ENCODE peak calls at places on chromosomes 13 and 19, in four cellular contexts. M is WTC11, E is HepG2, Z is K562. J is an unnamed sample.

GRCh38 chr19:1237027-1237659 is 662 bp downstream of the CBARP start:
- DNase-seq in M (peak; percentile 36), E (no peak), Z (peak; percentile 52), J (no peak)

GRCh38 chr13:31201341-31202024 is 1.7 kb downstream of the B3GLCT start:
- DNase-seq in M (no peak), E (no peak), Z (no peak), J (no peak)

GRCh38 chr13:74101436-74101835 is 32.8 kb downstream of the KLF12 start:
- DNase-seq in M (no peak), E (no peak), Z (no peak), J (no peak)

GRCh38 chr19:1384478-1385110 is 887 bp downstream of the NDUFS7 start:
- DNase-seq in M (no peak), E (no peak), Z (no peak), J (no peak)

GRCh38 chr13:79522583-79522982 is 41.6 kb downstream of the NDFIP2 start:
- DNase-seq in M (no peak), E (no peak), Z (no peak), J (no peak)

GRCh38 chr13:20945952-20946383 is 43.4 kb upstream of the XPO4 start:
- DNase-seq in M (peak; percentile 39), E (no peak), Z (no peak), J (no peak)

GRCh38 chr13:91358384-91358776 is 10.9 kb downstream of the MIR17HG start:
- DNase-seq in M (no peak), E (no peak), Z (no peak), J (no peak)

GRCh38 chr13:102460806-102461205 is 59.0 kb upstream of the FGF14 start:
- DNase-seq in M (no peak), E (no peak), Z (no peak), J (no peak)

GRCh38 chr19:56314018-56314583 is 538 bp downstream of the ZSCAN5A start:
- DNase-seq in M (peak; percentile 45), E (peak; percentile 67), Z (no peak), J (peak; percentile 11)

GRCh38 chr19:30028118-30028991 is 86.3 kb downstream of the URI1 start:
- DNase-seq in M (no peak), E (no peak), Z (no peak), J (no peak)

GRCh38 chr19:18612772-18613588 is at the start of gene TMEM59L:
- DNase-seq in M (peak; percentile 60), E (no peak), Z (peak; percentile 64), J (no peak)

GRCh38 chr19:45872095-45872919 is 8.2 kb downstream of the FOXA3 start:
- DNase-seq in M (no peak), E (no peak), Z (no peak), J (no peak)

GRCh38 chr13:24052547-24052981 is 108.0 kb upstream of the SPATA13 start:
- DNase-seq in M (no peak), E (no peak), Z (peak; percentile 27), J (no peak)

GRCh38 chr13:94351292-94352000 is 128.0 kb downstream of the DCT start:
- DNase-seq in M (no peak), E (no peak), Z (no peak), J (no peak)

GRCh38 chr13:39945226-39945625 is 289.8 kb downstream of the COG6 start:
- DNase-seq in M (peak; percentile 17), E (no peak), Z (no peak), J (no peak)

GRCh38 chr13:112204376-112204775 is 137.4 kb downstream of the SOX1 start:
- DNase-seq in M (no peak), E (no peak), Z (no peak), J (no peak)

GRCh38 chr13:49240017-49240416 is 7.7 kb upstream of the CDADC1 start:
- DNase-seq in M (peak; percentile 18), E (peak; percentile 22), Z (no peak), J (peak; percentile 35)

GRCh38 chr19:46049597-46049996 is 8.8 kb upstream of the IGFL4 start:
- DNase-seq in M (peak; percentile 79), E (no peak), Z (no peak), J (no peak)

GRCh38 chr13:77697208-77698103 is at the start of gene SLAIN1:
- DNase-seq in M (peak; percentile 90), E (peak; percentile 15), Z (peak; percentile 84), J (peak; percentile 99)

GRCh38 chr13:59356607-59357006 is 807.1 kb downstream of the DIAPH3 start:
- DNase-seq in M (no peak), E (no peak), Z (no peak), J (no peak)

GRCh38 chr19:11205939-11206570 is 8.7 kb upstream of the KANK2 start:
- DNase-seq in M (no peak), E (no peak), Z (no peak), J (no peak)

GRCh38 chr13:19586904-19587634 is 25.7 kb upstream of the TPTE2 start:
- DNase-seq in M (no peak), E (peak; percentile 65), Z (peak; percentile 20), J (no peak)

GRCh38 chr13:71603255-71603654 is 263.7 kb downstream of the DACH1 start:
- DNase-seq in M (no peak), E (no peak), Z (no peak), J (peak; percentile 60)

GRCh38 chr13:90246005-90246404 is 1101.5 kb upstream of the MIR17HG start:
- DNase-seq in M (no peak), E (no peak), Z (no peak), J (no peak)

GRCh38 chr19:40147693-40148347 is 43.4 kb upstream of the MAP3K10 start:
- DNase-seq in M (peak; percentile 8), E (no peak), Z (no peak), J (no peak)

DNA sequence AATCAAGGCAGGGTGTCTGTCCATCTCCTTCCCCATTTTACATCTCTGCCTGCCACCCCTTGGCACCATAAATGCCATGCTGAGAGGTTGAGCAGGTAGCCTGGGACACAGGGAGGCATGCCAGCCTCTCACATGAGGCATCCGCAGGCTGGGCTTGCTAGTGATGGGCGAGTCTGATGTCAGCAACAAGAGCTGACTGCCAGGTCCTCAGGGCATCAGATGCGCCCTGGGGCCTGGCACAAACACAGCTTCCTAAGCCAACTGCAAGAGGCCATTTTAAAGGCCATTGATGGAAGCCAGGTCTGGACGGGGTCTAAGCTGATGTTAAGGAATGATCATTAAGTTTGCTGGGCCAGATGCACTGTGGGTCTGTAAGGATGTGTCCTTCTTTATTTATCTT is 34.6 kb downstream of the MYH14 start:
- DNase-seq in M (no peak), E (no peak), Z (no peak), J (no peak)
- TF ChIP-seq ELF4 in M (no peak), E (no peak), Z (no peak), J (no peak)

DNA sequence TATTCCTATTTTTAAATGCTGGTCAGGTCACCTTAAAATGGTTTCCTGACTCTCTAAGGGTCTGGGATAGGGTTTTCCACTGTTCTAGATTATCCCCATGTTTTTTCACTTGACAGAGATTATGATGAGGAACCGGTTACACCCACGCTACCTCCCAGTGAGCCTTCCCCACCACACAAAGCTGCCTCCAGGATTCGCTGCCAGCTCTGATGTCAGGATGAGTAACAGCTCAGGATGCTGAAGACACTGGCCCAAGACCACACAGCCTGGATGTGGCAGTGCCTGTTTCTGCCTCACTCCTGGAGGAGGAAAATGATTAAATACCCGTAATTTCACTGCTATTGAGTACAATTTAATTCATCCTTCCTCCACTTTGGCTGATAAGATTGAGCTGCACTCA is 22.9 kb downstream of the ZNF114 start:
- DNase-seq in M (no peak), E (no peak), Z (no peak), J (no peak)
- TF ChIP-seq ELF4 in M (no peak), E (no peak), Z (no peak), J (no peak)

GRCh38 chr13:41398494-41399190 is 58.7 kb upstream of the RGCC start:
- DNase-seq in M (no peak), E (no peak), Z (no peak), J (no peak)

GRCh38 chr13:41402695-41403511 is 54.4 kb upstream of the RGCC start:
- DNase-seq in M (peak; percentile 28), E (peak; percentile 29), Z (no peak), J (no peak)

GRCh38 chr13:41405367-41405766 is 52.0 kb upstream of the RGCC start:
- DNase-seq in M (no peak), E (no peak), Z (no peak), J (no peak)

GRCh38 chr13:41403983-41404382 is 53.4 kb upstream of the RGCC start:
- DNase-seq in M (no peak), E (no peak), Z (no peak), J (no peak)

DNA sequence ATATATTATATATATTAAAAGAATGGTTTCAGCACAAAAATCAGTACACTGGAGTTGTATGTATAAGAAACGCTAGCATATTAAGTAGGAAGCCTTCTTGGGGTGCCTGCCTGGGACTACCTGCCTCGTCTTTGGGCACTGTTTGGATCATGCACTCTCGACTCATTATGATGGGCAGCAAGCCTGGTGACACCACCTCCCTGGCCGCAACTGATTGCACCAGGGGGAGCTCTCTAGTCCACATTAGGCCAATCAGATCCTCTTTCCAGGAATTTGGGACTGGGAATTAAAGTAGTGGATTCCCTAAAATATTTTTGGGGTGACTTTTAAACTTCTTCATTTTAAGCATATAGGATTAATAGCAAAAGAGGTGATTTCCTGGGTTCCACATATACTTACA is 56.0 kb upstream of the RGCC start:
- DNase-seq in M (peak; percentile 41), E (no peak), Z (no peak), J (no peak)
- TF ChIP-seq ELF4 in M (no peak), E (no peak), Z (no peak), J (no peak)

GRCh38 chr13:97121894-97122293 is 100.2 kb upstream of the MBNL2 start:
- DNase-seq in M (no peak), E (no peak), Z (no peak), J (no peak)

GRCh38 chr13:97120976-97121375 is 101.2 kb upstream of the MBNL2 start:
- DNase-seq in M (no peak), E (no peak), Z (no peak), J (no peak)

GRCh38 chr13:97119899-97120745 is 102.0 kb upstream of the MBNL2 start:
- DNase-seq in M (no peak), E (no peak), Z (no peak), J (no peak)

GRCh38 chr13:97124237-97124636 is 97.9 kb upstream of the MBNL2 start:
- DNase-seq in M (no peak), E (no peak), Z (no peak), J (no peak)

DNA sequence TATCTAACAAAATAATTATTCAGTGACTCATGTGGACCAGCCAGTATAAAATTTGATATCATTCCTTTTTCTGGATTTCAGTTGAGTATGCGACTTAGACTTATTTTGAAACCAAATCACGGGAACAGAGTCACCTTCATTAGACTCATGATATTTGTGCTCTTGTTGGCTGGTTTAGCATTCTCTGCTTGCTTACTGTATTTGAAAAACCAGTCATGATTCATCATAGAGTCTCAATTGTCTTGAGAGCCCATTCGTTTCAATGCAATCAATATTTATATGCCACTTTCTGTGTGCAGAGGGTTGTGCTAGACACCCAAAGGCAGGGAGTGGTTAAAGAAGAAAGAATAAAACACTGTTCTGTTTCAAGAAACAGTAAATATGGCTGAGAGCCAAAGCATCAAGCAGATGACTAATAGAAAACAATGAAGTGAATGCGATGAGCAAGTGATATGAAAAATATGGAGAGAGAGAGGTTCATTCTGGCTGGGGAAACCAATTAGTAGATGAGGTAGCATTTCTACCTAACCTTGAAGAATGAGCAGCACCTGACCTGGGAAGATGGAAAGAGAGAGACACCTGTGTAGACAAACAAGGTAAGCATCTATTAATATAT is 99.6 kb upstream of the MBNL2 start:
- DNase-seq in M (no peak), E (no peak), Z (no peak), J (no peak)
- TF ChIP-seq ELF4 in M (no peak), E (no peak), Z (no peak), J (no peak)

DNA sequence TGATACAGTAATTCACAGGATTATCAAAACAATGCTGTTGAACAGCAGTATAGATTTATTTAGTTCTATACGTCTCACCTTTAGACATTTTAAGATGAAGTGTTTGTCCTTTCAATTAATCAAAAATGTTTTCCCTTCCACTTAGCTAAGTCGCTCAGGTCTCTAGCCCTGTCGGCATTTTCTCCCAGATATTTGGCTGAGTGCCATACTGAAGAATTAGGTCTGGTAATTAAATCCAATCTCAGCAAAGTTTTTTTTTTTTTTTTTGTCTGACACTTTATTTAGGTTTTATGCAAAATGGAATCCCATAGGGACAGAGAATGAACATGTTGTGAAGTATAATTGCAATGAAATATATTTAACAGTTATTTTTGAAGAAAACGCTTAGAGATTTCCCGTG is 44.1 kb downstream of the RFC3 start:
- DNase-seq in M (no peak), E (no peak), Z (no peak), J (no peak)
- TF ChIP-seq ELF4 in M (no peak), E (no peak), Z (no peak), J (no peak)

J was measured in HEK293T.